ENCODE peak calls at places on chromosomes 7 and 10, in five cellular contexts. S, J, L, E and R are unnamed samples.

GRCh38 chr10:73126343-73126742 is 16.1 kb downstream of the NUDT13 start:
- DNase-seq in S (no peak), J (no peak), L (no peak), E (no peak), R (no peak)

GRCh38 chr7:87345962-87346371 is 503 bp downstream of the CROT start:
- DNase-seq in S (no peak), J (no peak), L (no peak), E (no peak), R (no peak)

GRCh38 chr10:63866075-63866746 is 345.0 kb downstream of the REEP3 start:
- DNase-seq in S (peak), J (peak), L (peak), E (no peak), R (no peak)

GRCh38 chr7:51789494-51789893 is 472.9 kb upstream of the COBL start:
- DNase-seq in S (no peak), J (no peak), L (no peak), E (no peak), R (no peak)

GRCh38 chr7:76423666-76424412 is 911 bp upstream of the ZP3 start:
- DNase-seq in S (no peak), J (peak), L (no peak), E (no peak), R (no peak)

GRCh38 chr10:8037199-8037801 is 17.2 kb upstream of the GATA3 start:
- DNase-seq in S (no peak), J (no peak), L (no peak), E (no peak), R (no peak)

GRCh38 chr10:87842776-87843497 is 20.4 kb downstream of the KLLN start:
- DNase-seq in S (no peak), J (peak), L (peak), E (peak), R (no peak)

GRCh38 chr10:27223964-27224363 is 16.6 kb downstream of the ACBD5 start:
- DNase-seq in S (no peak), J (peak), L (peak), E (no peak), R (no peak)

GRCh38 chr7:142323706-142324105 is 65.8 kb upstream of the PRSS58 start:
- DNase-seq in S (no peak), J (peak), L (peak), E (no peak), R (peak)

GRCh38 chr10:91570220-91570619 is 62.7 kb downstream of the PPP1R3C start:
- DNase-seq in S (no peak), J (no peak), L (no peak), E (no peak), R (no peak)

GRCh38 chr10:43407148-43407575 is 1.8 kb downstream of the HNRNPF start:
- DNase-seq in S (peak), J (peak), L (no peak), E (no peak), R (peak)

GRCh38 chr7:41189866-41190265 is 513.0 kb downstream of the INHBA start:
- DNase-seq in S (no peak), J (peak), L (no peak), E (peak), R (no peak)

GRCh38 chr10:6379015-6379776 is 176.5 kb downstream of the PFKFB3 start:
- DNase-seq in S (no peak), J (peak), L (peak), E (no peak), R (no peak)

GRCh38 chr7:66867198-66867790 is 53.7 kb upstream of the TMEM248 start:
- DNase-seq in S (no peak), J (no peak), L (peak), E (no peak), R (no peak)

GRCh38 chr7:122675011-122675410 is 23.9 kb downstream of the RNF133 start:
- DNase-seq in S (no peak), J (peak), L (no peak), E (no peak), R (no peak)

GRCh38 chr10:93028881-93029280 is 31.7 kb upstream of the CYP26C1 start:
- DNase-seq in S (no peak), J (peak), L (no peak), E (no peak), R (no peak)

GRCh38 chr10:89283988-89284475 is 17.8 kb upstream of the IFIT2 start:
- DNase-seq in S (no peak), J (peak), L (peak), E (no peak), R (peak)

GRCh38 chr7:91127974-91128373 is 136.3 kb upstream of the FZD1 start:
- DNase-seq in S (no peak), J (no peak), L (no peak), E (peak), R (no peak)

GRCh38 chr7:108604685-108605077 is 35.0 kb downstream of the DNAJB9 start:
- DNase-seq in S (no peak), J (no peak), L (no peak), E (no peak), R (no peak)

GRCh38 chr7:110889363-110889762 is 201.6 kb upstream of the LRRN3 start:
- DNase-seq in S (no peak), J (no peak), L (no peak), E (no peak), R (no peak)

GRCh38 chr7:2688409-2689342 is 674 bp downstream of the AMZ1 start:
- DNase-seq in S (no peak), J (peak), L (no peak), E (no peak), R (no peak)

GRCh38 chr7:56077681-56078080 is 13.6 kb downstream of the SUMF2 start:
- DNase-seq in S (no peak), J (no peak), L (no peak), E (no peak), R (no peak)

GRCh38 chr7:56078196-56078595 is 14.1 kb downstream of the SUMF2 start:
- DNase-seq in S (no peak), J (no peak), L (no peak), E (no peak), R (no peak)

GRCh38 chr7:56081626-56082340 is 11.0 kb downstream of the PHKG1 start:
- DNase-seq in S (no peak), J (no peak), L (no peak), E (no peak), R (peak)

GRCh38 chr7:56083150-56083785 is 9.5 kb downstream of the PHKG1 start:
- DNase-seq in S (no peak), J (peak), L (no peak), E (no peak), R (peak)

GRCh38 chr7:56079450-56080185 is 13.1 kb downstream of the PHKG1 start:
- DNase-seq in S (no peak), J (peak), L (peak), E (no peak), R (peak)
- TF ChIP-seq CTCF in S (no peak), J (peak), L (peak), E (peak), R (peak)

DNA sequence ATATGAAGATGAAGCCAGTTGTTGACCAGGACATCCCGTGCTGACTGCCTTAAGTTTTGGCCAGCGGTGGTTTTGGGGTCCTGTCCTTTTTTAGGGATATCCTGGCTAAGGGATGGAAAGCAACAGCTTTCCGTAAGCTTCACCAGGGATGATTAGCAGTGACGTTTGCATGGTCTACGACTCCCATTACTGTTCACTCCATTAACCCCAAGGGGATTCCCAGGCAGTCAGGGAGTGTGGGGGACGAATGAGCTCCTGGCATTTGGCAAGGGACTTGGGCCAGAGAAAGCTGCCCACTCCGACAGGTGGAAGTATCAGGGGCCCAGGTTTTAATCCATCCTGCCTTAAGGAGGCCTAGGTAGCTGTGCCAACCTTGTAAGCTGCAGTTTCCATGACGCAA is 66.8 kb downstream of the ITGB1 start:
- DNase-seq in S (no peak), J (no peak), L (no peak), E (no peak), R (no peak)
- TF ChIP-seq CTCF in S (no peak), J (no peak), L (no peak), E (no peak), R (no peak)

DNA sequence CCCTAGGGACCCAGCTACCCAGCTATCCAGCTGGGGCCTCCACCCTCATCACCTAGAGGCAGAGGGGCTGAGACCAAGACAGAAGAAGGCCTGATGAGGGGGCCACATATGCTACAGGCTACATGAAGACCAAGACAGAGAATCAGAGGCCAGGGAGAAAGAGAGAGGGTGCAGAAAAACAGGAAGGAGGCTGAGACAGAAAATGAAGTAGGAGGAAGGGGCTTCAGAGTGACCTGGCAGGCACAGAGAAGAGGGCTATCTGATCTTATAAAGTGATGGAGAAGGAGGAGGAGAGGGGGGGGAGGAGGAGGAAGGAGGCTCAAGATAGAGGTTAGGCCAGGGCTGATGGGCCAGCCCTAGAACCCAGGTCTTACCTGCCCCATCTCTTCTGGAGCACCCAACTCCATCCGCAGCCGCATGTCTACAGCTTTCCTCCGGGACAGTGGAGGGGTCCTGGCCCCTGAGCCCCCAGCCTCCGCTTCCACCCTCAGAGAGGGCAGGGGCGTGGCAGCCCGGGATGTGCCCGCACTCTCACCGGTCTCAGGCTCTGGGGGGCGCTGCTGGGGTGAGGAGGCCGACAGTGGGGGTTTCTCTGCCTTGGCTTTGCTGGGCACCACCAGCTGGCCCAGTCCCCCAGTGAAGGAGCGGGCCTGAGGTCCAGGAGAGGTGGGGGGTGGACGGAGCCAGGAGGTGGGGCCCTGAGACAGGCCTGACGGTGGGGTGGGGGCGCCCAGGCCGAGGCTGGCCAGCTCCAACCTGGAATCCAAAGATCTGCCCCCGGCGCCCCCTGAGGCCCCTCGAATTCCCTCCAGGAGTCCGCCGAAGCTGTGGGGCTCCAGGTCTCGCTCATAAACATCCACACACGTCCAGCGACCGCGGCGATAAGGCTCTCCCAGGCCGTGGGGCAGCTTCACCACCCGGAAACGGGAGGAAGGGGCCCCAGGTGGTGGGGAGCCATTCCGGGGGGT is 1.8 kb downstream of the TSC22D4 start:
- DNase-seq in S (no peak), J (no peak), L (no peak), E (no peak), R (no peak)
- TF ChIP-seq CTCF in S (no peak), J (peak), L (peak), E (peak), R (no peak)

DNA sequence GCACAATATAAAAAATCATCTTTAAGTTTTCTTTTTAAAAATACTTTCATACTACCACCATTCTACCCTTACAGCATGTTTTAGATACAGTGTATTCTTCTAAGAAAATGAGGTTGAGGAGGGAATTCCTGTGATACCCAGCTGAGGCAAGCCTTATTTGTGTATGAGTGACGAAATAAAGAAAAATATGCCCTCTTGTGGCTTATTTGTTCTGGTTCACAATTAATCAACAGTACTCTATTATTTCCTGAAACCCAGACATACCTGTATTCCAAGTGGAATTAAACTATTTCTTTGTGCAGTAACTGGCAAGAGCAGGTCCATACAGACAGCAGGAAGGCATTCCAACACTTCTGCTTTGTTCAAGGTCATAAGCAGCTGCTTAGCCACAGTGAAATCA is 4.5 kb upstream of the SEMA3D start:
- DNase-seq in S (no peak), J (peak), L (no peak), E (no peak), R (no peak)
- TF ChIP-seq CTCF in S (peak), J (peak), L (no peak), E (peak), R (peak)

DNA sequence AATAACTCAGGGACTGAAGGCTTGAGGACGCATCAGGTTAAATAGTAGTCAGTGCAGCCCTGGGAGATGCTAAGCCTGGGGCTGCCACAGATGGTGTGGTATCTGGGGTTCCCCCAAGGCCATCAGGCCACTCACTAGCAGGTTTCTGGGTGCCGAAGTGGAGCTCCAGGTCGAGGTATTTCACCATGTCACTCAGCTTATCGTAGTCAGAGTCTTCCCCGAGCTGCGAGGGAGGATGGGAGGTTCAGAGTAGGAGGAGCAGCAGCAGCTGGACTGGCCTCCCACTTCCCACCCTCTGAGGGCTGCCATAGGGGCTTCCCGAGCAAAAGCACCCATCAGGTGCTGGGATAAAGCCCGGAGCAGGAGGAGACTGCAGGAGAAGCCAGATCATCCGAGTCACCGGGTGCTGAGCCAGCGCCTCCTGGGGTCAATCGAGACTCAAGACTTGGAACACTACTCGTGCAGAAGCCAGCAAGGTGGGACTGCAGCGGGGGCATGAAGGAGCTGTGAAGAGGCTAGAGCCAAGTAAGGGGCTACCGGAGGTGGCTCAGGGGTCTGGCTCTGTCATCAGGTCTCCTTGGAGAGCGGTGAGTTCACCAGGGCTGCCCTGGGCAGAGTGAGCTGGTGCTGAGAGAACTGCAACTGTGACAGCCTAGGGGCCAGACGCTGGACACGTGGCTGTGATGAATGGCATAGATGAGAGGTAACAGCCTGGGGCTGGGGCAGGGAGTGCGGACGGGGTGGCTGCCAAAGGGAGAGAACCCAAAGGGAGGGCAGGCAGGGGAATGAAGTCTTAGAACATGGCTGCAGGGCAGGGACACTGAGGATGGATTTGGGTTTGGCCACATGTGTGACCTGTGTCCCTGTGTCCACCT is 45.3 kb downstream of the GRID2IP start:
- DNase-seq in S (no peak), J (no peak), L (no peak), E (no peak), R (no peak)
- TF ChIP-seq CTCF in S (no peak), J (no peak), L (no peak), E (no peak), R (no peak)

GRCh38 chr7:4707980-4708411 is 25.9 kb downstream of the FOXK1 start:
- DNase-seq in S (no peak), J (no peak), L (no peak), E (no peak), R (no peak)

GRCh38 chr7:4711634-4712033 is 29.5 kb downstream of the FOXK1 start:
- DNase-seq in S (no peak), J (no peak), L (no peak), E (no peak), R (no peak)

GRCh38 chr7:4711093-4711492 is 29.0 kb downstream of the FOXK1 start:
- DNase-seq in S (no peak), J (no peak), L (no peak), E (no peak), R (no peak)

GRCh38 chr7:4707134-4707651 is 25.1 kb downstream of the FOXK1 start:
- DNase-seq in S (no peak), J (no peak), L (no peak), E (no peak), R (no peak)

GRCh38 chr7:4709187-4709586 is 27.1 kb downstream of the FOXK1 start:
- DNase-seq in S (no peak), J (no peak), L (no peak), E (no peak), R (no peak)
- TF ChIP-seq CTCF in S (no peak), J (peak), L (no peak), E (no peak), R (no peak)

DNA sequence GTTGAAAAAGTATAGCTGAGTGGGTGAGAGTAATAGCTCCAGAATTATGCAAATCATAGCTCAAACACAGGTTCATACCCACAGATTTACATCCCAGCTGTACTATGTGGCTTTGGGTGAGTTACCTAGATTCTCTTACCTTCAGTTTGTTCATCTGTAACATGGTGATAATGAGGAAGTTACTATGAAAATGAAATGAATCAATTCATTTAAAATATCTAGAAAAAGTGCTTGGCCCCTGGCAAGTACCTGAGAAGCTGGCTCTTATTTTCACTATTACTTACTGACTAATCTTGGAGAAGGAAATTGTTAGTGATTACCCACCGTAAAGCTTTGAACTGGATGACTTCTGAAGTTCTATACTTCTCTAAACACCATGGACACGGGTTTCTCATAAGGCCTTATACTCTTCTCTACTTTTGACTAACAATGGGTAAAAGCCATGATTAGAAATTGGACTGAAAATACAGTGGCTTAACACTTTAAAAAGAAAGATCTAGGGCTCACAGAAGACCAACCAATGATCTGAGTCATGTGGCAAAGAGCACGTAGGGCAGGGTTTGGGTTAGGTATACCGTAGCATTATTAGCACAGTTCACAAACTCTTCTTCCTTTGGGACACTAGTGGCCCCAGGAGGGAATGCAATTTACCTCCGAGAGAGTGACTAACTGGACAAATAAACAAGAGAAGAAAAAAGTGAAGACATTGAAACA is 149.2 kb downstream of the PLPP4 start:
- DNase-seq in S (no peak), J (peak), L (no peak), E (no peak), R (no peak)
- TF ChIP-seq CTCF in S (no peak), J (no peak), L (no peak), E (no peak), R (no peak)

GRCh38 chr7:55545496-55545895 is 26.8 kb downstream of the VOPP1 start:
- DNase-seq in S (no peak), J (peak), L (no peak), E (no peak), R (no peak)
- TF ChIP-seq CTCF in S (no peak), J (peak), L (no peak), E (peak), R (peak)